ENCODE peak calls at places on chromosomes 4 and X, in four cellular contexts. One of them, this sample, is unnamed.

GRCh38 chr4:165403667-165404066 is 24.9 kb downstream of the CPE start:
- DNase-seq in SK-N-SH: peak; percentile 22
- DNase-seq in CD8-positive, alpha-beta T cell: no peak
- DNase-seq in foreskin keratinocyte: no peak
- DNase-seq in this sample: peak; percentile 61

GRCh38 chrX:27186671-27187070 is 276.5 kb downstream of the PPP4R3C start:
- DNase-seq in SK-N-SH: peak; percentile 18
- DNase-seq in CD8-positive, alpha-beta T cell: no peak
- DNase-seq in foreskin keratinocyte: peak; percentile 0
- DNase-seq in this sample: peak; percentile 58

GRCh38 chr4:42519803-42520417 is 122.6 kb downstream of the SHISA3 start:
- DNase-seq in SK-N-SH: peak; percentile 25
- DNase-seq in CD8-positive, alpha-beta T cell: no peak
- DNase-seq in foreskin keratinocyte: no peak
- DNase-seq in this sample: peak; percentile 73

GRCh38 chr4:147950840-147951239 is 219.0 kb downstream of the ARHGAP10 start:
- DNase-seq in SK-N-SH: no peak
- DNase-seq in CD8-positive, alpha-beta T cell: no peak
- DNase-seq in foreskin keratinocyte: no peak
- DNase-seq in this sample: no peak

GRCh38 chrX:136587532-136587931 is 55.5 kb downstream of the VGLL1 start:
- DNase-seq in SK-N-SH: no peak
- DNase-seq in CD8-positive, alpha-beta T cell: no peak
- DNase-seq in foreskin keratinocyte: no peak
- DNase-seq in this sample: no peak

GRCh38 chr4:65343342-65343741 is 326.9 kb downstream of the EPHA5 start:
- DNase-seq in SK-N-SH: no peak
- DNase-seq in CD8-positive, alpha-beta T cell: no peak
- DNase-seq in foreskin keratinocyte: no peak
- DNase-seq in this sample: no peak

GRCh38 chr4:26953361-26953760 is 92.7 kb downstream of the STIM2 start:
- DNase-seq in SK-N-SH: no peak
- DNase-seq in CD8-positive, alpha-beta T cell: no peak
- DNase-seq in foreskin keratinocyte: no peak
- DNase-seq in this sample: no peak

GRCh38 chrX:153763989-153764755 is at the start of gene PLXNB3:
- DNase-seq in SK-N-SH: peak; percentile 87
- DNase-seq in CD8-positive, alpha-beta T cell: peak; percentile 68
- DNase-seq in foreskin keratinocyte: no peak
- DNase-seq in this sample: peak; percentile 93

GRCh38 chr4:36399762-36400353 is 118.4 kb downstream of the DTHD1 start:
- DNase-seq in SK-N-SH: no peak
- DNase-seq in CD8-positive, alpha-beta T cell: peak; percentile 36
- DNase-seq in foreskin keratinocyte: no peak
- DNase-seq in this sample: peak; percentile 52

GRCh38 chr4:77564231-77564630 is 41.4 kb upstream of the CXCL13 start:
- DNase-seq in SK-N-SH: no peak
- DNase-seq in CD8-positive, alpha-beta T cell: no peak
- DNase-seq in foreskin keratinocyte: no peak
- DNase-seq in this sample: no peak

GRCh38 chrX:56288607-56289006 is 56.5 kb downstream of the KLF8 start:
- DNase-seq in SK-N-SH: no peak
- DNase-seq in CD8-positive, alpha-beta T cell: no peak
- DNase-seq in foreskin keratinocyte: no peak
- DNase-seq in this sample: no peak

GRCh38 chr4:52253025-52253424 is 201.9 kb downstream of the SPATA18 start:
- DNase-seq in SK-N-SH: no peak
- DNase-seq in CD8-positive, alpha-beta T cell: no peak
- DNase-seq in foreskin keratinocyte: no peak
- DNase-seq in this sample: no peak

GRCh38 chr4:33395731-33396485 is 2675.7 kb downstream of the PCDH7 start:
- DNase-seq in SK-N-SH: no peak
- DNase-seq in CD8-positive, alpha-beta T cell: no peak
- DNase-seq in foreskin keratinocyte: no peak
- DNase-seq in this sample: no peak

GRCh38 chrX:19225906-19226305 is 103.6 kb upstream of the ADGRG2 start:
- DNase-seq in SK-N-SH: peak; percentile 9
- DNase-seq in CD8-positive, alpha-beta T cell: no peak
- DNase-seq in foreskin keratinocyte: peak; percentile 0
- DNase-seq in this sample: peak; percentile 65

GRCh38 chrX:34341258-34341657 is 209.1 kb upstream of the FAM47A start:
- DNase-seq in SK-N-SH: no peak
- DNase-seq in CD8-positive, alpha-beta T cell: no peak
- DNase-seq in foreskin keratinocyte: no peak
- DNase-seq in this sample: no peak

GRCh38 chrX:109872021-109872730 is 130.7 kb upstream of the TMEM164 start:
- DNase-seq in SK-N-SH: no peak
- DNase-seq in CD8-positive, alpha-beta T cell: no peak
- DNase-seq in foreskin keratinocyte: no peak
- DNase-seq in this sample: no peak

GRCh38 chr4:104064650-104065577 is 345.1 kb upstream of the TACR3 start:
- DNase-seq in SK-N-SH: peak; percentile 25
- DNase-seq in CD8-positive, alpha-beta T cell: no peak
- DNase-seq in foreskin keratinocyte: no peak
- DNase-seq in this sample: peak; percentile 81

GRCh38 chr4:108543359-108543968 is 76.9 kb upstream of the RPL34 start:
- DNase-seq in SK-N-SH: no peak
- DNase-seq in CD8-positive, alpha-beta T cell: no peak
- DNase-seq in foreskin keratinocyte: no peak
- DNase-seq in this sample: no peak

GRCh38 chrX:131792356-131792749 is 230.7 kb upstream of the STK26 start:
- DNase-seq in SK-N-SH: peak; percentile 63
- DNase-seq in CD8-positive, alpha-beta T cell: no peak
- DNase-seq in foreskin keratinocyte: no peak
- DNase-seq in this sample: no peak

GRCh38 chr4:95637047-95637600 is 88.4 kb upstream of the UNC5C start:
- DNase-seq in SK-N-SH: peak; percentile 42
- DNase-seq in CD8-positive, alpha-beta T cell: no peak
- DNase-seq in foreskin keratinocyte: no peak
- DNase-seq in this sample: no peak

GRCh38 chr4:54937501-54937900 is 187.9 kb downstream of the KDR start:
- DNase-seq in SK-N-SH: no peak
- DNase-seq in CD8-positive, alpha-beta T cell: no peak
- DNase-seq in foreskin keratinocyte: no peak
- DNase-seq in this sample: no peak

GRCh38 chr4:165994706-165995105 is 121.7 kb downstream of the TLL1 start:
- DNase-seq in SK-N-SH: no peak
- DNase-seq in CD8-positive, alpha-beta T cell: no peak
- DNase-seq in foreskin keratinocyte: no peak
- DNase-seq in this sample: no peak

GRCh38 chr4:128757712-128758111 is 51.8 kb upstream of the JADE1 start:
- DNase-seq in SK-N-SH: no peak
- DNase-seq in CD8-positive, alpha-beta T cell: no peak
- DNase-seq in foreskin keratinocyte: no peak
- DNase-seq in this sample: peak; percentile 60

GRCh38 chrX:47854474-47854873 is 17.8 kb downstream of the ZNF81 start:
- DNase-seq in SK-N-SH: peak; percentile 14
- DNase-seq in CD8-positive, alpha-beta T cell: peak; percentile 37
- DNase-seq in foreskin keratinocyte: no peak
- DNase-seq in this sample: peak; percentile 52

GRCh38 chrX:18935893-18936292 is 48.0 kb downstream of the PHKA2 start:
- DNase-seq in SK-N-SH: no peak
- DNase-seq in CD8-positive, alpha-beta T cell: no peak
- DNase-seq in foreskin keratinocyte: no peak
- DNase-seq in this sample: no peak

GRCh38 chrX:437636-438390 is 51.1 kb upstream of the PPP2R3B start:
- DNase-seq in SK-N-SH: no peak
- DNase-seq in CD8-positive, alpha-beta T cell: peak; percentile 35
- DNase-seq in foreskin keratinocyte: peak; percentile 45
- DNase-seq in this sample: peak; percentile 45

GRCh38 chrX:134115270-134115669 is 121.7 kb upstream of the CCDC160 start:
- DNase-seq in SK-N-SH: no peak
- DNase-seq in CD8-positive, alpha-beta T cell: no peak
- DNase-seq in foreskin keratinocyte: no peak
- DNase-seq in this sample: no peak

GRCh38 chr4:69984030-69984443 is 11.7 kb upstream of the STATH start:
- DNase-seq in SK-N-SH: no peak
- DNase-seq in CD8-positive, alpha-beta T cell: no peak
- DNase-seq in foreskin keratinocyte: peak; percentile 60
- DNase-seq in this sample: no peak

GRCh38 chrX:50081282-50081955 is 119.4 kb downstream of the AKAP4 start:
- DNase-seq in SK-N-SH: peak; percentile 27
- DNase-seq in CD8-positive, alpha-beta T cell: no peak
- DNase-seq in foreskin keratinocyte: no peak
- DNase-seq in this sample: peak; percentile 76

GRCh38 chr4:140645614-140646412 is 77.1 kb upstream of the UCP1 start:
- DNase-seq in SK-N-SH: no peak
- DNase-seq in CD8-positive, alpha-beta T cell: no peak
- DNase-seq in foreskin keratinocyte: no peak
- DNase-seq in this sample: no peak

GRCh38 chr4:2082118-2082517 is 23.0 kb downstream of the NAT8L start:
- DNase-seq in SK-N-SH: no peak
- DNase-seq in CD8-positive, alpha-beta T cell: no peak
- DNase-seq in foreskin keratinocyte: no peak
- DNase-seq in this sample: peak; percentile 17

GRCh38 chr4:55367084-55367722 is 21.2 kb downstream of the SRD5A3 start:
- DNase-seq in SK-N-SH: no peak
- DNase-seq in CD8-positive, alpha-beta T cell: no peak
- DNase-seq in foreskin keratinocyte: no peak
- DNase-seq in this sample: no peak

GRCh38 chr4:105831189-105831588 is 64.1 kb upstream of the NPNT start:
- DNase-seq in SK-N-SH: no peak
- DNase-seq in CD8-positive, alpha-beta T cell: no peak
- DNase-seq in foreskin keratinocyte: no peak
- DNase-seq in this sample: no peak

GRCh38 chr4:32030406-32030805 is 1310.2 kb downstream of the PCDH7 start:
- DNase-seq in SK-N-SH: no peak
- DNase-seq in CD8-positive, alpha-beta T cell: no peak
- DNase-seq in foreskin keratinocyte: no peak
- DNase-seq in this sample: no peak

GRCh38 chr4:40194602-40195161 is 2.1 kb upstream of the RHOH start:
- DNase-seq in SK-N-SH: peak; percentile 23
- DNase-seq in CD8-positive, alpha-beta T cell: peak; percentile 71
- DNase-seq in foreskin keratinocyte: no peak
- DNase-seq in this sample: no peak

GRCh38 chr4:118814901-118815300 is 21.0 kb downstream of the SEC24D start:
- DNase-seq in SK-N-SH: no peak
- DNase-seq in CD8-positive, alpha-beta T cell: no peak
- DNase-seq in foreskin keratinocyte: no peak
- DNase-seq in this sample: no peak

GRCh38 chrX:2397229-2397628 is 103.5 kb downstream of the DHRSX start:
- DNase-seq in SK-N-SH: no peak
- DNase-seq in CD8-positive, alpha-beta T cell: no peak
- DNase-seq in foreskin keratinocyte: no peak
- DNase-seq in this sample: no peak

GRCh38 chr4:7301126-7301785 is 108.9 kb downstream of the SORCS2 start:
- DNase-seq in SK-N-SH: no peak
- DNase-seq in CD8-positive, alpha-beta T cell: no peak
- DNase-seq in foreskin keratinocyte: no peak
- DNase-seq in this sample: no peak
- H3K27me3 ChIP-seq in SK-N-SH: peaks cover 5% of the 10 kb centered on the region
- H3K27me3 ChIP-seq in CD8-positive, alpha-beta T cell: no peaks in the 10 kb centered on the region
- H3K27me3 ChIP-seq in foreskin keratinocyte: peaks cover 4% of the 10 kb centered on the region
- H3K27me3 ChIP-seq in this sample: no peaks in the 10 kb centered on the region

GRCh38 chrX:40273356-40274050 is 175.7 kb upstream of the BCOR start:
- DNase-seq in SK-N-SH: peak; percentile 77
- DNase-seq in CD8-positive, alpha-beta T cell: no peak
- DNase-seq in foreskin keratinocyte: no peak
- DNase-seq in this sample: no peak
- TF ChIP-seq CTCF in SK-N-SH: no peak
- TF ChIP-seq CTCF in CD8-positive, alpha-beta T cell: no peak
- TF ChIP-seq CTCF in foreskin keratinocyte: no peak
- TF ChIP-seq CTCF in this sample: no peak

DNA sequence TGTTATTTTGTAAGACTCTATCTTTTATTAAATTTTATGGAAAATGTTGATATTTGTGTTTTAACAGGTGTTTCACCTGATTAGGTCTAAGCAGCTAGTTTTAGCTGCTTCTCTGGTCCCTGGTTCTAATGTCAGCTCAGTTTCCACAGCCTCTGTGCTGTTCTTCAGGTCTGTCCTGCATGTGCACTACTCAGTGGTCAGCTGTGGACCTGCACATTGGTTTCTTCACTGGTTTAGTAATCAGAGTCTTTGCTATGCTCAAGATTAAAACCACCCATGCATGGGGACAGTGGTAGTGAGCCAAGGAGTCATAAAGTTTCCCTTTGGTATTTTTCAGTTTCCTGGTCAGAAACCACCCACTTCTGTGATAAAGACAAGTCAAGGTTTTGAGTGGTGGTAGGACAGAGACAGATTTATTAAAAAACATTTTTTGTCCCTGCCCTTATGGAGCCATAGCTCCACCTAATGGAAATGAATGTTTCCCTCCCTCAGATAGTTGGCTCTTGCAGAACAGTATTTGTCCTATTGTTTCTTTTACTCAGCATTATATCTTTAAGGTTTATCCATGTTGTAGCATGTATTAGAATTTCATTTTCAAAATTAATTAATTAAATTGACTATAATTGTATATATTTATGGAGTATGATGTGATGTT is 36.8 kb upstream of the VBP1 start:
- DNase-seq in SK-N-SH: no peak
- DNase-seq in CD8-positive, alpha-beta T cell: no peak
- DNase-seq in foreskin keratinocyte: no peak
- DNase-seq in this sample: no peak
- H3K27me3 ChIP-seq in SK-N-SH: no peaks in the 10 kb centered on the region
- H3K27me3 ChIP-seq in CD8-positive, alpha-beta T cell: no peaks in the 10 kb centered on the region
- H3K27me3 ChIP-seq in foreskin keratinocyte: no peaks in the 10 kb centered on the region
- H3K27me3 ChIP-seq in this sample: no peaks in the 10 kb centered on the region

GRCh38 chr4:74790652-74791051 is 3.7 kb downstream of the BTC start:
- DNase-seq in SK-N-SH: no peak
- DNase-seq in CD8-positive, alpha-beta T cell: no peak
- DNase-seq in foreskin keratinocyte: no peak
- DNase-seq in this sample: no peak

GRCh38 chr4:74796631-74797030 is 2.3 kb upstream of the BTC start:
- DNase-seq in SK-N-SH: no peak
- DNase-seq in CD8-positive, alpha-beta T cell: no peak
- DNase-seq in foreskin keratinocyte: no peak
- DNase-seq in this sample: no peak

GRCh38 chr4:74794341-74794801 is at the start of gene BTC:
- DNase-seq in SK-N-SH: peak; percentile 19
- DNase-seq in CD8-positive, alpha-beta T cell: no peak
- DNase-seq in foreskin keratinocyte: peak; percentile 20
- DNase-seq in this sample: peak; percentile 77

GRCh38 chr4:74789518-74789917 is 4.8 kb downstream of the BTC start:
- DNase-seq in SK-N-SH: no peak
- DNase-seq in CD8-positive, alpha-beta T cell: no peak
- DNase-seq in foreskin keratinocyte: no peak
- DNase-seq in this sample: no peak

DNA sequence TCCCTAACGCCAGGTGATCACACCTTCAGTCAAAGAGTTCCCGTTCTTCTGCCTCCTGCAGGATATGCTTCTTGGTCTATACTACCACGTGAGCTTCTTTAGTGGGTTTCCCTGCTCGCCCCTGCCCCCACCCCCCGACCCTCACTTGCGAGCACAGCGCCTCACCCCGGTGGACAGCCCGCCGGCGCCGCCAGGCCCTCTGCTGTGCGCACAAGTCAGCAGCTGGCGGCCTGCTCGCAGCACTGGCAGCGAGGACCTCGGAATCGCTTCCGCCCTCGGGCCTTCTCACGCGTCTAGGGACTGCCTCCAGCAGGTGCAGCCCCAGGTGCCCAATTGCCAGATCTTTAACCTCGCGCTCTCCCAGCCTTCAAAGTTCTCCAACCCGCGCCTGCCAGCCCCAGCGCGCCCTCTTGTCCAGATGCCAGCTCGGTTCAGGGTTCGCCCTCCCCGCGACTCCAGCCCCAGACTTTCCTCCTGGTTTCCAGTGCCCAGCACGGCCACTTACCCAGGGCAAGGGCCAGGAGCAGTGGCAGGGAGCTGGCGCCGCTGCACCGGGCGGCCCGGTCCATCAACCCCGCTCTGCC is 474 bp downstream of the BTC start:
- DNase-seq in SK-N-SH: peak; percentile 6
- DNase-seq in CD8-positive, alpha-beta T cell: no peak
- DNase-seq in foreskin keratinocyte: no peak
- DNase-seq in this sample: peak; percentile 93
- TF ChIP-seq CTCF in SK-N-SH: no peak
- TF ChIP-seq CTCF in CD8-positive, alpha-beta T cell: no peak
- TF ChIP-seq CTCF in foreskin keratinocyte: no peak
- TF ChIP-seq CTCF in this sample: peak; percentile 77